ENCODE peak calls at places on chromosomes 3 and 15, in five cellular contexts. P is stomach; J is heart left ventricle; A is CD8-positive, alpha-beta memory T cell; D is colonic mucosa. Q is an unnamed sample.

GRCh38 chr3:151707216-151707615 is 26.5 kb upstream of the AADACL2 start:
- DNase-seq in A (no peak), D (no peak), P (no peak), J (no peak), Q (no peak)

GRCh38 chr15:41989573-41990242 is 17.4 kb upstream of the EHD4 start:
- DNase-seq in P (peak), A (peak), D (peak), J (peak), Q (peak)

GRCh38 chr3:152183473-152183872 is 85.3 kb upstream of the MBNL1 start:
- DNase-seq in A (peak), P (peak), J (peak), D (no peak), Q (peak)

GRCh38 chr3:107880702-107881101 is 210.1 kb downstream of the CD47 start:
- DNase-seq in P (no peak), A (no peak), D (no peak), J (no peak), Q (no peak)

GRCh38 chr15:90205886-90206285 is 4.8 kb downstream of the SEMA4B start:
- DNase-seq in J (no peak), D (no peak), P (no peak), A (no peak), Q (no peak)

GRCh38 chr3:158765518-158766205 is 33.4 kb upstream of the RARRES1 start:
- DNase-seq in A (no peak), D (no peak), J (no peak), P (no peak), Q (no peak)

GRCh38 chr15:88309363-88309762 is 52.8 kb upstream of the NTRK3 start:
- DNase-seq in P (no peak), A (no peak), J (no peak), D (no peak), Q (no peak)

GRCh38 chr3:72576563-72576962 is 271.7 kb downstream of the SHQ1 start:
- DNase-seq in A (no peak), D (no peak), P (no peak), J (no peak), Q (no peak)

GRCh38 chr15:39344662-39345141 is 236.2 kb upstream of the THBS1 start:
- DNase-seq in P (no peak), J (no peak), A (no peak), D (no peak), Q (no peak)

GRCh38 chr3:181316481-181316880 is 326.9 kb upstream of the DNAJC19 start:
- DNase-seq in P (no peak), A (no peak), J (no peak), D (no peak), Q (no peak)

GRCh38 chr15:64808785-64809453 is 16.5 kb downstream of the PIF1 start:
- DNase-seq in P (no peak), J (no peak), A (no peak), D (no peak), Q (no peak)

GRCh38 chr15:51647128-51647562 is 24.6 kb upstream of the DMXL2 start:
- DNase-seq in D (peak), A (no peak), J (peak), P (peak), Q (peak)

GRCh38 chr15:65836665-65837064 is 32.6 kb upstream of the RAB11A start:
- DNase-seq in A (no peak), D (no peak), P (no peak), J (no peak), Q (no peak)
- H3K27ac ChIP-seq in A (peak), D (no peak), P (no peak), J (no peak), Q (no peak)

DNA sequence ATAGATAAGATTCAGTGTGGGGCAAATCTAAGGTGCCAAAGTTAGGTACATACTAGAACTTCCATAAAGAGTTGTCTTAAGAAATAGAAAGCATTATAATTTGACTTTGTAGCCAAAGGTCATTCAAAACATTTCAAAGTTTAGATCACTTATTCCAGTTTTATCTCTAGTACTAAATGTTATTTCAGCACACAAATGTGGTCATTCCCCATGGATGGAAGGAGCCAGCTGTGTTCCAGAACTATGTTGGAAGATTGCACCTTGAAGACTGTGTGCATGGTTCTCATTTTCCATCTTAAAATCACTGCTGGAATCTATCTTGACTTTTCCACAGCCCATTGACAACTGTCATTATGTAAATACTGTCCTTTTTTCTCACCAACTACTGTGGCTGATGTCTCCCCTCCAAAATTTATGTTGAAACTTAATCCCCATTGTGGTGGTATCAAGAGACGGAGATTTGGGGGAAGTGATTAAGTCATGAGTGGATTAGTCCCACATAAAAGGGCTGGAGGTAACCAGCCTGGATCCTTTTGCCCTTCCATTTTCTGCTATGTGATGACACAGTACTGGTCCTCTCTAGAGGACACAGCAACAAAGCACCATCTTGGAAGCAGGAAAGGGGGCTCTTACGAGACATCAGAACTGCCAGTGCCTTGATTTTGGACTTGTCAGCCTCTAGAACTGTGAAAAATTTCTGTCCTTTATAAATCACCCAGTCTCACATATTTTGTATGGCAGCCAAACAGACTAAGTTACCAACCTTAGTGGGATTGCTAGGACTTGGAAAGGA is 24.0 kb downstream of the TGFBR2 start:
- DNase-seq in A (no peak), P (no peak), J (no peak), D (no peak), Q (no peak)
- H3K27ac ChIP-seq in A (peak), P (peak), J (peak), D (peak), Q (peak)

DNA sequence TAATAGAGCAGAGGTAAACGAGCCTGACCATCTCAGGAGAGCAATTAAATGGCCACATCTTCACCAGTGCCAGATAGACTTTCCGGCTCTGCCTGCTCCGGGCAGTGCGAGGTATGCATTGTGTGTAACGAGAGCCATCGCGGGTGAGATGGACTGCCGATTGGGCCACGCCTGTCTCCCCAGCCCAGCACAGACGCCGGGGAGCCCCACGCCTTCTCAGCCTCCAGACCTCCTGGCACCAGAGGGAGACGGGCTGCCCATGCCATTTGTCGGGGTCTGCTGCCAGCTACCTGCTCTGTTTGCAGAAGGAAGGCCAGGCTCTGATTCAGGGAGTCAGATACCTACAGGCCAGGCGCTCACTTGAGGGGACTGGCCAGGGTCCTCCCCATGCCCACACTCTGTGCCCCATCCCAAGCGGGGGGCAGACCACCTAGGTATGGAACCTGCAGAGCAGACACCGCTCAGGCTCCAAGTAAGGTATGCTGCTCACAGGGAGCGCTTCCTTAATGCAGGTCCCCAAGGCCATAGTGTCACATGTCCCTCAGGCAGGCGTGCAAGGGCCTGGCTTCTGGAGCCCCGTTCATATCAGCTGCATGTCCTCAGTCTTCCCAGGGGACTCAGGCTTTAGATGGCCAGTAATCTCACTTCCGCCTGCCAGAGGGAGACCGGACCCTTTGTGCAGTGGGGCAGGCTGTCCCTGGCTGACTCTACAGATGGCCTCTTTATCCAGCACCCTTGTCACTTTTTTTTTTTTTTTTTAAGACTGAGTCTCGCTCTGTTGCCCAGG is 62.2 kb downstream of the DNAJB8 start:
- DNase-seq in P (no peak), J (peak), D (no peak), A (no peak), Q (no peak)
- H3K27ac ChIP-seq in P (no peak), J (no peak), D (no peak), A (no peak), Q (no peak)

GRCh38 chr15:61049934-61050333 is 179.2 kb downstream of the RORA start:
- DNase-seq in J (no peak), A (no peak), P (peak), D (no peak), Q (no peak)
- H3K27ac ChIP-seq in J (no peak), A (no peak), P (no peak), D (no peak), Q (no peak)

GRCh38 chr3:149307435-149307783 is 26.0 kb downstream of the TM4SF18 start:
- DNase-seq in D (no peak), A (no peak), P (no peak), J (no peak), Q (no peak)
- H3K27ac ChIP-seq in D (no peak), A (no peak), P (no peak), J (no peak), Q (no peak)

GRCh38 chr15:99633655-99634054 is 67.9 kb downstream of the MEF2A start:
- DNase-seq in D (no peak), J (no peak), A (no peak), P (no peak), Q (no peak)

GRCh38 chr15:99630607-99631131 is 64.9 kb downstream of the MEF2A start:
- DNase-seq in J (no peak), A (no peak), D (no peak), P (no peak), Q (no peak)

GRCh38 chr15:99628374-99629001 is 62.7 kb downstream of the MEF2A start:
- DNase-seq in A (no peak), J (no peak), D (no peak), P (no peak), Q (no peak)

GRCh38 chr15:99632521-99632920 is 66.7 kb downstream of the MEF2A start:
- DNase-seq in D (no peak), A (no peak), J (no peak), P (no peak), Q (no peak)

GRCh38 chr15:99631256-99631655 is 65.5 kb downstream of the MEF2A start:
- DNase-seq in D (no peak), A (no peak), J (no peak), P (no peak), Q (no peak)
- H3K27ac ChIP-seq in D (no peak), A (no peak), J (peak), P (peak), Q (no peak)

Q was measured in substantia nigra.